ENCODE peak calls at places on chromosome 18, in nine cellular contexts. Q is cardiac fibroblast, L is NAMALWA, U is omental fat pad, I is HepG2, Y is lung, K is ascending aorta, D is RPMI7951, P is occipital lobe. O is an unnamed sample.

GRCh38 chr18:79961527-79962291 is 2.7 kb upstream of the HSBP1L1 start:
- DNase-seq in Q (no peak), L (no peak), U (no peak), I (peak; percentile 44), Y (peak; percentile 65), K (no peak), D (no peak), P (no peak), O (no peak)

GRCh38 chr18:1965541-1965940 is 605.8 kb downstream of the METTL4 start:
- DNase-seq in Q (no peak), L (no peak), U (no peak), I (no peak), Y (no peak), K (no peak), D (no peak), P (no peak), O (no peak)

GRCh38 chr18:57581301-57581934 is 5.1 kb downstream of the FECH start:
- DNase-seq in Q (no peak), L (peak; percentile 34), U (no peak), I (no peak), Y (no peak), K (no peak), D (no peak), P (no peak), O (no peak)

GRCh38 chr18:10122116-10122515 is 208.3 kb downstream of the VAPA start:
- DNase-seq in Q (peak; percentile 83), L (no peak), U (no peak), I (no peak), Y (no peak), K (no peak), D (peak; percentile 94), P (no peak), O (no peak)

GRCh38 chr18:6569813-6570212 is 155.1 kb upstream of the L3MBTL4 start:
- DNase-seq in Q (no peak), L (no peak), U (no peak), I (no peak), Y (no peak), K (no peak), D (no peak), P (no peak), O (no peak)

GRCh38 chr18:79812052-79812451 is 14.3 kb downstream of the KCNG2 start:
- DNase-seq in Q (no peak), L (no peak), U (no peak), I (no peak), Y (no peak), K (no peak), D (no peak), P (no peak), O (no peak)

GRCh38 chr18:7512326-7512725 is 54.8 kb upstream of the PTPRM start:
- DNase-seq in Q (peak; percentile 3), L (no peak), U (no peak), I (no peak), Y (no peak), K (no peak), D (peak; percentile 39), P (no peak), O (no peak)

GRCh38 chr18:67788784-67789545 is 272.4 kb upstream of the DSEL start:
- DNase-seq in Q (no peak), L (no peak), U (no peak), I (no peak), Y (no peak), K (no peak), D (no peak), P (no peak), O (peak; percentile 69)

GRCh38 chr18:2971741-2972552 is 41.0 kb downstream of the LPIN2 start:
- DNase-seq in Q (no peak), L (peak; percentile 77), U (no peak), I (no peak), Y (no peak), K (peak; percentile 41), D (peak; percentile 35), P (no peak), O (no peak)

GRCh38 chr18:7028625-7029024 is 89.0 kb downstream of the LAMA1 start:
- DNase-seq in Q (no peak), L (no peak), U (no peak), I (no peak), Y (no peak), K (no peak), D (no peak), P (no peak), O (no peak)

GRCh38 chr18:24228661-24229053 is 89.8 kb downstream of the CABYR start:
- DNase-seq in Q (no peak), L (no peak), U (no peak), I (no peak), Y (no peak), K (no peak), D (peak; percentile 51), P (no peak), O (no peak)

GRCh38 chr18:77031662-77032061 is 100.9 kb downstream of the MBP start:
- DNase-seq in Q (no peak), L (no peak), U (no peak), I (no peak), Y (no peak), K (no peak), D (no peak), P (no peak), O (no peak)

GRCh38 chr18:49846263-49846662 is 32.9 kb upstream of the ACAA2 start:
- DNase-seq in Q (peak; percentile 42), L (no peak), U (no peak), I (no peak), Y (peak; percentile 28), K (no peak), D (peak; percentile 37), P (no peak), O (no peak)

GRCh38 chr18:54358495-54358793 is 738 bp downstream of the C18orf54 start:
- DNase-seq in Q (peak; percentile 29), L (no peak), U (no peak), I (no peak), Y (no peak), K (no peak), D (peak; percentile 10), P (no peak), O (no peak)

GRCh38 chr18:63979409-63979908 is 9.6 kb downstream of the SERPINB8 start:
- DNase-seq in Q (peak; percentile 84), L (peak; percentile 80), U (no peak), I (peak; percentile 66), Y (peak; percentile 67), K (no peak), D (peak; percentile 57), P (no peak), O (no peak)